ENCODE peak calls at places on chromosomes 11 and 22, in six cellular contexts. Y is PC-3, O is SJCRH30, R is adrenal gland, J is hepatocyte, H is AG04450. S is an unnamed sample. For H3K27me3, the result is how much of the 10 kb centered on the place peaks cover.

GRCh38 chr11:117835576-117835975 is 11.0 kb upstream of the FXYD2 start:
- DNase-seq in Y (no peak), O (no peak), R (no peak), J (no peak), H (no peak), S (no peak)

GRCh38 chr22:50503475-50504145 is 3.9 kb downstream of the LMF2 start:
- DNase-seq in Y (no peak), O (no peak), R (no peak), J (peak), H (no peak), S (peak)

GRCh38 chr11:2409026-2409553 is 8.5 kb downstream of the TSSC4 start:
- DNase-seq in Y (no peak), O (no peak), R (no peak), J (no peak), H (no peak), S (no peak)

GRCh38 chr11:5380740-5381342 is 2.8 kb upstream of the OR51M1 start:
- DNase-seq in Y (peak), O (peak), R (peak), J (peak), H (peak), S (peak)

GRCh38 chr11:46520971-46521745 is 72.7 kb downstream of the AMBRA1 start:
- DNase-seq in Y (peak), O (peak), R (no peak), J (no peak), H (no peak), S (no peak)

GRCh38 chr11:74650498-74650897 is 58.1 kb downstream of the POLD3 start:
- DNase-seq in Y (no peak), O (no peak), R (no peak), J (no peak), H (peak), S (no peak)

GRCh38 chr11:133082453-133082781 is 449.9 kb downstream of the OPCML start:
- DNase-seq in Y (no peak), O (no peak), R (peak), J (peak), H (no peak), S (peak)

GRCh38 chr11:66228521-66228920 is 39.9 kb upstream of the RAB1B start:
- DNase-seq in Y (no peak), O (no peak), R (no peak), J (peak), H (no peak), S (peak)

GRCh38 chr11:63890368-63890767 is 26.6 kb downstream of the RCOR2 start:
- DNase-seq in Y (no peak), O (no peak), R (no peak), J (no peak), H (no peak), S (no peak)

GRCh38 chr22:26903030-26903856 is 245.9 kb downstream of the MIAT start:
- DNase-seq in Y (no peak), O (peak), R (no peak), J (peak), H (no peak), S (peak)

GRCh38 chr22:47625531-47626427 is 863.3 kb downstream of the TBC1D22A start:
- DNase-seq in Y (no peak), O (no peak), R (no peak), J (no peak), H (no peak), S (no peak)

GRCh38 chr11:102528618-102529017 is 1.9 kb downstream of the MMP7 start:
- DNase-seq in Y (peak), O (no peak), R (no peak), J (no peak), H (no peak), S (no peak)

GRCh38 chr22:48972979-48973693 is 854.5 kb downstream of the BRD1 start:
- DNase-seq in Y (no peak), O (no peak), R (no peak), J (no peak), H (no peak), S (no peak)
- H3K27me3 ChIP-seq in Y (under half), O (under half), R (under half), J (under half), H (under half), S (under half)

DNA sequence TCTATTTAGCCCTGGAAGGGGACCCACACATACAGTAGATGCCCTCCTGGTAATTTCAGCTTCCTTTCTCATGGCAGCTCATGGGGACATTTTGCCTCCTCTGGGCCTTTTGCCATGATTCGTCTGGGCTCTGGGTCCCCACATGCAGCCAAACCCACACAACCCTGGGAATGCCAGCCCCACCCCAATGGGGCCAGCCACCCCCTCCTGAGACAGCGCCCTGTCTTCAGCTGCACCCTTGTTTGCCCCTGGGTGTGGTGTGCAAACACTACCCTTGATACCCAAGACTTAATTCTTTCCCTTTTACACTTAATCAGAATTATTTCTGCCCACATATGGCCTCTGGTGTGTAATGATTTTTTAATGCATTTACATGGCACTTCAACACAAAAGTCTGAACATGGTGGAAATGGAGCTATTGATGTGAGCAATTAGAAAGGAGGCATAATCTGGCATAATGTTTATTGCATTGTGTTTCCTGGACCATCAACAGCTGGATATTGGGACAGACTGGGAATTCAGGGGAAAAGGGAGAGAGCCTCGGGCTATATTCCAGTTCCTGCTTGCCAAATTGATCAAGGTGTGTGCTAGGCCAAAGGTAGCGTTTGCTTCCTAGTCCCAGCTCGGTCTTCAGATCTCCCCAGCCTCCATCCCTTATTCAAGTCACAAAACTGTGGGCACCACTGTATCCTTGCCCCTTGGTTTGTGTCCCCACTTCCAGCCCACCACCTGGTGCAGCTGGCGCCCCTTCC is 85.0 kb upstream of the ANO1 start:
- DNase-seq in Y (peak), O (no peak), R (no peak), J (no peak), H (no peak), S (no peak)
- H3K27me3 ChIP-seq in Y (under half), O (under half), R (under half), J (under half), H (under half), S (under half)

DNA sequence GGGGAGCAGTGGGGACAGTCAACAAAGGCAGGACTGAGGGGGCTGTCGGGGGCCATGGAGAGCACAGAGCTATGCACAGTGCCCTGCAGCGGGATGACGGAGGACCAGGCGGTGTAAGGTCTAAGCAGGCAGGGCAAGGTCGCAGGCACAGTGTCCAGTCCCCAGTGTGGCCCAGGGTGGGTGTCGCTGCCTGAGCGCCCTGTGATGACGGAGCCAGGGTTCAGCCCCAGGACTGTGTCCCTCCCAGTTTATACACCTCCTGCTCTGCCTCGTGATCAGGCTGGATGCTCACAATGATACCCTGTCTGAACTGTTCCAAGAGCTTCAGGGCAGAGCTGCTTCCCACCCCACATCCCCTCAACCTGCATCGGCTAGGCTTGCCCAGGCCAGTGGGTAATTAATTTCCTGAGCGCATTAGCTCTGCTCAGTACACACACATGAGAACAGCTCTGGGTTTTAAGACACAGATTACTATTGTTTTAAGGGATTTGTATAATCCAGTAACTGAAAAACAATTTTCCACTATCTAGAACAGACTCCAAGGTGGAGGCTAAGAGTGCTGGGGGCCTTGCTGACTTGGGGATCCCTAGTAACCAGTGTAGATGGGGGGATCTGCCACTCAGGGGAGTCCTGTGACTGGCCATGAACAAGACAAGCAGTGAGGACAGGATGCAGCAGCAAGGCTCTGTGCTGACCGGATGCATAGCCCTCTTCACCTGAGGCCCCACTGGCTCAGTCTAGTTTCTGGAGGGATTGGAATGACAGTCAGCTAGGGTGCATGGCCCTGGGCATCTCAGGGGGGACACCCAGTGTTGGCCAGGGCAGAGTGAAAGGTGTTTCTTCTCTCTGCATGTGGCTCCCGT is 34.0 kb downstream of the GNAZ start:
- DNase-seq in Y (no peak), O (no peak), R (no peak), J (no peak), H (no peak), S (no peak)
- H3K27me3 ChIP-seq in Y (under half), O (under half), R (under half), J (under half), H (under half), S (under half)

GRCh38 chr11:72208281-72208680 is 8.3 kb upstream of the FOLR2 start:
- DNase-seq in Y (no peak), O (no peak), R (no peak), J (no peak), H (no peak), S (no peak)
- H3K27me3 ChIP-seq in Y (under half), O (under half), R (under half), J (under half), H (under half), S (under half)

GRCh38 chr22:36691488-36691887 is 12.1 kb downstream of the CACNG2 start:
- DNase-seq in Y (no peak), O (no peak), R (no peak), J (no peak), H (no peak), S (no peak)
- H3K27me3 ChIP-seq in Y (under half), O (under half), R (under half), J (under half), H (under half), S (under half)

DNA sequence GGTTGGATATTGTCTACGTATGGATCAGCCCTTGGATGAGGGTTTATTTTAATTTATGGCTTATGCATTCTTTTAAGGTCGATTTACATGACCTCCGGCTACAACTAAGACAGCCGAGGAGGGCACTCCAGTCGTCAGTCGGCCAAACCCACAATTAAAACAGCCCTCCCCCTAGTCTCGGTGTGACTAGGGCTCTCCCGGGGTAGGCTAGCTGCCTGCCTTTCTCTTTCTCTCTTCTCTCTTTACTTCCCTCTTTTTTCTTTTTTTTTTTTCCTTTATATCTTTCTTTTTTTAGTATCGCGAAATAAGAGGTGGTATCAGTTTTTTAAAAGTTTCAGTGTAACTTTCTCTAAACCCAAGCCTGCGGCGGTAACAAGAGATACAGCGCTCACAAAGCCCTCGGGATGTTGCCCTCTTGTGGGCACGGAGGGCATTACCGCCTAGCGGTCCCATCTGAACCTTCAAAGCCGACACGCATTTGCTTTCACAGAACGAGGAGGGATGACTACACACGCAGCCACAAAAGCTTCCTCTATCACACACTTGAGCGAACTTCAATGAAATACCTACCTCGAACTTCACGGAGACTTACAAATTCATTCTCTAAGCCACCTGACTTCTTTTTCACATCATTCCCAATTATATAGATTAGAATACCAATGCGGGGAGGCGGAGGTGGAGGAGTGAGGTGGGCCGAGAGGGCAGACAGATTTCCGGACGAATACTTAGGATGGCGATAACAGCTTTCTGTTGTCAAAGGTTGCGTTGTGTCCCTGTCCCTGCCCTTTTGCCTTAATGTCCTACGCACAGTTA is 132.3 kb upstream of the C11orf58 start:
- DNase-seq in Y (peak), O (peak), R (peak), J (peak), H (peak), S (peak)
- H3K27me3 ChIP-seq in Y (half or more), O (under half), R (under half), J (under half), H (under half), S (under half)

GRCh38 chr11:69249086-69249640 is 44.8 kb upstream of the MYEOV start:
- DNase-seq in Y (no peak), O (no peak), R (no peak), J (no peak), H (no peak), S (no peak)
- H3K27me3 ChIP-seq in Y (under half), O (under half), R (under half), J (under half), H (under half), S (under half)

GRCh38 chr22:19149047-19149883 is 827 bp downstream of the GSC2 start:
- DNase-seq in Y (no peak), O (no peak), R (no peak), J (no peak), H (no peak), S (no peak)

GRCh38 chr22:19151329-19152191 is 1.5 kb upstream of the GSC2 start:
- DNase-seq in Y (no peak), O (no peak), R (no peak), J (no peak), H (no peak), S (no peak)

GRCh38 chr22:19150482-19151328 is 613 bp upstream of the GSC2 start:
- DNase-seq in Y (no peak), O (no peak), R (no peak), J (no peak), H (no peak), S (no peak)

GRCh38 chr22:19148417-19149046 is 1.6 kb downstream of the GSC2 start:
- DNase-seq in Y (no peak), O (no peak), R (no peak), J (no peak), H (no peak), S (no peak)

DNA sequence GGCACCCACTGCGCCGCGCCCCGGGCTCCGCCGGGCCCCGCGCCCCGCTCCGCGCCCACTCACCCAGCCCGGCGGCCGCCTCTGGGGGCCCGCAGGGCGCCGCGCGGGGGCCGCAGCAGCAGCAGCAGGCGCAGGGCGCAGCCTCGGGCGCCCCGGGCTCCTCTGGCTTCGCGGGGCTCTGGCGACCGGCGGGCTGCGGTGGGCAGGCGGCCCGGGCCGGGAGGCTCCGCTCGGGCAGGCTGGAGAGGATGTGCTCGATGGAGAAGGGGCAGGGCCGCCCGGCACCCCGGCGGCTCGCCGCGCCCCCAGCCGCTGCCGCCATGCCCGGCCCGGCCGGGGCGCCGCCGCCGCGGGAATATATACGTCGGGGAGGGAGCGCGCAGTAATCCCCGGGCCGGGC is at the start of gene GSC2:
- DNase-seq in Y (no peak), O (no peak), R (no peak), J (no peak), H (no peak), S (no peak)
- H3K27me3 ChIP-seq in Y (under half), O (under half), R (under half), J (half or more), H (half or more), S (under half)

S was measured in right cardiac atrium.